ENCODE peak calls at places on chromosomes 5 and 9, in ten cellular contexts. C is A549, M is endothelial cell of umbilical vein, O is PC-9, K is cardiac muscle cell, A is stomach, P is mucosa of descending colon, Z is Peyer's patch, W is tibial artery, Q is H1. B is an unnamed sample.

GRCh38 chr9:79155308-79155707 is 416.5 kb upstream of the TLE4 start:
- DNase-seq in Z (no peak), W (no peak), C (peak; percentile 13), Q (no peak), K (no peak), M (no peak), O (no peak), A (no peak), P (no peak), B (no peak)

GRCh38 chr5:172886974-172887491 is 53.0 kb downstream of the ERGIC1 start:
- DNase-seq in Q (no peak), P (no peak), W (peak; percentile 83), K (peak; percentile 99), M (peak; percentile 81), O (peak; percentile 99), Z (no peak), A (peak; percentile 54), C (no peak), B (no peak)

GRCh38 chr5:177474845-177475562 is 1.6 kb upstream of the DBN1 start:
- DNase-seq in C (no peak), Z (no peak), M (no peak), W (no peak), Q (no peak), A (no peak), K (no peak), P (peak; percentile 20), O (peak; percentile 35), B (no peak)

GRCh38 chr9:99360026-99360425 is 137.9 kb downstream of the SEC61B start:
- DNase-seq in C (no peak), M (no peak), W (no peak), Z (no peak), K (no peak), O (no peak), Q (no peak), P (no peak), A (no peak), B (no peak)

GRCh38 chr5:55533806-55534435 is 843 bp downstream of the PLPP1 start:
- DNase-seq in Q (no peak), A (peak; percentile 53), P (no peak), W (no peak), K (peak; percentile 63), M (peak; percentile 75), C (peak; percentile 45), O (peak; percentile 40), Z (no peak), B (peak; percentile 60)

GRCh38 chr5:96629774-96630173 is 32.4 kb upstream of the CAST start:
- DNase-seq in A (peak; percentile 42), M (peak; percentile 44), O (peak; percentile 92), K (peak; percentile 83), W (no peak), P (no peak), Q (no peak), Z (no peak), C (peak; percentile 61), B (peak; percentile 92)

GRCh38 chr9:79707589-79707988 is 135.8 kb downstream of the TLE4 start:
- DNase-seq in K (no peak), P (no peak), W (no peak), A (no peak), Z (no peak), Q (no peak), M (no peak), O (no peak), C (no peak), B (no peak)

GRCh38 chr9:124187311-124187710 is 70.4 kb upstream of the NEK6 start:
- DNase-seq in Z (no peak), C (no peak), W (no peak), O (no peak), A (no peak), K (no peak), Q (no peak), P (no peak), M (no peak), B (no peak)

GRCh38 chr9:97983524-97984187 is 515 bp downstream of the ANP32B start:
- DNase-seq in M (peak; percentile 51), O (no peak), C (peak; percentile 59), W (peak; percentile 81), Z (peak; percentile 82), Q (no peak), K (peak; percentile 50), A (peak; percentile 59), P (peak; percentile 77), B (peak; percentile 69)

GRCh38 chr5:36680066-36680465 is 73.7 kb downstream of the SLC1A3 start:
- DNase-seq in W (peak; percentile 84), Q (no peak), K (no peak), A (no peak), Z (no peak), P (no peak), O (no peak), C (no peak), M (no peak), B (no peak)

GRCh38 chr9:113484258-113484730 is 20.8 kb downstream of the RGS3 start:
- DNase-seq in W (peak; percentile 85), Z (no peak), A (peak; percentile 84), M (peak; percentile 99), K (peak; percentile 30), C (peak; percentile 26), O (no peak), P (no peak), Q (no peak), B (no peak)

GRCh38 chr5:119393746-119394145 is 37.9 kb downstream of the TNFAIP8 start:
- DNase-seq in W (no peak), K (peak; percentile 26), C (no peak), O (no peak), A (no peak), M (peak; percentile 76), Q (no peak), Z (no peak), P (no peak), B (no peak)

GRCh38 chr5:96285823-96286222 is 147.2 kb downstream of the PCSK1 start:
- DNase-seq in Z (no peak), Q (no peak), W (no peak), K (no peak), P (no peak), M (no peak), C (no peak), O (no peak), A (no peak), B (no peak)

GRCh38 chr5:139561655-139562451 is 714 bp downstream of the UBE2D2 start:
- DNase-seq in A (peak; percentile 42), Z (no peak), M (peak; percentile 61), C (peak; percentile 54), O (no peak), Q (no peak), P (peak; percentile 79), W (peak; percentile 72), K (peak; percentile 52), B (peak; percentile 49)

GRCh38 chr9:712643-713042 is 128.9 kb upstream of the DMRT1 start:
- DNase-seq in P (no peak), Z (no peak), K (no peak), W (no peak), O (no peak), M (no peak), A (no peak), C (no peak), Q (no peak), B (no peak)
- H3K4me1 ChIP-seq in P (no peaks in the 10 kb centered on the region), Z (no peaks in the 10 kb centered on the region), K (peaks cover 26% of the 10 kb centered on the region), W (peaks cover 87% of the 10 kb centered on the region), O (no peaks in the 10 kb centered on the region), M (peaks cover 33% of the 10 kb centered on the region), A (peaks cover 37% of the 10 kb centered on the region), C (peaks cover 4% of the 10 kb centered on the region), Q (peaks cover 2% of the 10 kb centered on the region), B (no peaks in the 10 kb centered on the region)

GRCh38 chr5:68292316-68292715 is 76.8 kb downstream of the PIK3R1 start:
- DNase-seq in Z (no peak), P (no peak), A (no peak), M (no peak), Q (no peak), C (no peak), W (no peak), O (no peak), K (no peak), B (no peak)
- TF ChIP-seq CTCF in Z (no peak), P (no peak), A (no peak), M (no peak), Q (no peak), C (no peak), W (no peak), O (no peak), K (no peak), B (no peak)

DNA sequence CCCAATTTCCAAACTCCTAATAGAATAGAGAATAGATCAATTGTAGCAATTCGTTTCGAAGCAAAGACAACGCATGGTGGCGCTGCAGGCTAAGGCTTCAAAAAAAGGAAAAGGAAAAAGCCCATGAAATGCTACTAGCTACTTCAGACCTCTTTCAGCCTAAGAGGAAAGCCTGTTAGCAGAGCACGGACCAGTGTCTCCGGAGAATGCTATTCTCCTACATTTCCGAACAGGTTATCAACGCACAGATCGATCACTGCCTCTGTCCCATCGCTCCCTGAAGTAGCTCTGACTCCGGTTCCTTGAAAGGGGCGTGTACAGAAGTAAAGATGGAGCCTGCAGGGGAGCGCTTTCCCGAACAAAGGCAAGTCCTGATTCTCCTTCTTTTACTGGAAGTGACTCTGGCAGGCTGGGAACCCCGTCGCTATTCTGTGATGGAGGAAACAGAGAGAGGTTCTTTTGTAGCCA is at the start of gene PCDHB15:
- DNase-seq in Q (no peak), P (no peak), K (peak; percentile 2), Z (no peak), A (no peak), C (peak; percentile 17), M (peak; percentile 8), W (no peak), O (no peak), B (peak; percentile 51)
- H3K9me3 ChIP-seq in Q (peaks cover 21% of the 10 kb centered on the region), P (peaks cover 96% of the 10 kb centered on the region), K (no peaks in the 10 kb centered on the region), Z (peaks cover 48% of the 10 kb centered on the region), A (peaks cover 100% of the 10 kb centered on the region), C (peaks cover 50% of the 10 kb centered on the region), M (no peaks in the 10 kb centered on the region), W (peaks cover 84% of the 10 kb centered on the region), O (peaks cover 7% of the 10 kb centered on the region), B (peaks cover 48% of the 10 kb centered on the region)

GRCh38 chr9:110284211-110284849 is 28.0 kb upstream of the TXN start:
- DNase-seq in K (no peak), M (no peak), P (peak; percentile 37), C (no peak), Z (no peak), Q (no peak), W (no peak), O (no peak), A (no peak), B (no peak)

GRCh38 chr9:110283736-110284135 is 27.4 kb upstream of the TXN start:
- DNase-seq in C (no peak), A (no peak), O (peak; percentile 48), K (no peak), Q (no peak), Z (no peak), M (no peak), W (no peak), P (no peak), B (no peak)

GRCh38 chr9:110282023-110282766 is 25.9 kb upstream of the TXN start:
- DNase-seq in A (no peak), P (no peak), O (no peak), W (no peak), Q (no peak), Z (no peak), M (no peak), K (peak; percentile 15), C (peak; percentile 12), B (no peak)

GRCh38 chr9:110287289-110287680 is 31.0 kb upstream of the TXN start:
- DNase-seq in Z (no peak), O (no peak), K (no peak), A (no peak), M (no peak), Q (no peak), P (no peak), W (no peak), C (no peak), B (no peak)

DNA sequence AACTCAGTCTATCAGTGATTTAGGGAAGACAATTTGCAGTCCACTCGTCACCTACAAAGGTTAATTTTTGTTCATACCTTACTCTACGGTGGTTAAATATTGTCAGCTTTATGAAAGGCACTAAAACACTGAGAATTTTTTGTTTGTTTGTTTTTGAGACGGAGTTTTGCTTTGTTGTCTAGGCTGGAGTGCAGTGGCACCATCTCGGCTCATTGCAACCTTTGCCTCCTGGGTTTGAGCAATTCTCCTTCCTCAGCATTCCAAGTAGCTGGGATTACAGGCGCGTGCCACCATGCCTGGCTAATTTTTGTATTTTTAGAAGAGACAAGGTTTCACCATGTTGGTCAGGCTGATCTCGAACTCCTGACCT is 26.4 kb upstream of the TXN start:
- DNase-seq in M (no peak), C (no peak), Z (no peak), P (peak; percentile 42), A (no peak), W (no peak), O (no peak), Q (no peak), K (no peak), B (no peak)
- H3K4me1 ChIP-seq in M (no peaks in the 10 kb centered on the region), C (peaks cover 14% of the 10 kb centered on the region), Z (no peaks in the 10 kb centered on the region), P (peaks cover 8% of the 10 kb centered on the region), A (no peaks in the 10 kb centered on the region), W (no peaks in the 10 kb centered on the region), O (peaks cover 61% of the 10 kb centered on the region), Q (no peaks in the 10 kb centered on the region), K (no peaks in the 10 kb centered on the region), B (no peaks in the 10 kb centered on the region)